ENCODE peak calls at places on chromosomes 5 and 9, in five cellular contexts. Z, S, O, C and A are unnamed samples.
A peak's percentile ranks its signal among the peaks of the same experiment; 100 is the strongest.

GRCh38 chr9:73149371-73150067 is 2.1 kb upstream of the ANXA1 start:
- DNase-seq in Z (peak; percentile 21), S (peak; percentile 51), O (no peak), C (peak; percentile 69), A (no peak)

GRCh38 chr9:79671558-79671957 is 99.8 kb downstream of the TLE4 start:
- DNase-seq in Z (no peak), C (no peak), S (no peak), O (no peak), A (no peak)

GRCh38 chr9:134497283-134497860 is 144.2 kb upstream of the COL5A1 start:
- DNase-seq in S (no peak), O (no peak), Z (no peak), C (no peak), A (no peak)

GRCh38 chr5:32202394-32202793 is 28.3 kb upstream of the GOLPH3 start:
- DNase-seq in C (no peak), S (no peak), O (no peak), Z (no peak), A (no peak)

GRCh38 chr5:173645437-173645807 is 29.0 kb upstream of the BOD1 start:
- DNase-seq in Z (no peak), C (no peak), O (peak; percentile 30), S (no peak), A (peak; percentile 23)

GRCh38 chr5:98398465-98398864 is 375.0 kb upstream of the RGMB start:
- DNase-seq in Z (no peak), C (no peak), S (no peak), O (no peak), A (no peak)

GRCh38 chr5:143347698-143348344 is 55.7 kb downstream of the NR3C1 start:
- DNase-seq in Z (no peak), S (no peak), C (no peak), O (peak; percentile 56), A (no peak)

GRCh38 chr9:33698267-33698666 is 97.1 kb upstream of the PRSS3 start:
- DNase-seq in C (no peak), Z (no peak), O (no peak), S (no peak), A (no peak)

GRCh38 chr5:32276173-32276853 is 36.4 kb downstream of the MTMR12 start:
- DNase-seq in C (no peak), O (peak; percentile 23), S (no peak), Z (no peak), A (no peak)

GRCh38 chr5:169301386-169301930 is 519 bp upstream of the SLIT3 start:
- DNase-seq in O (no peak), S (no peak), Z (no peak), C (no peak), A (no peak)
- H3K4me3 ChIP-seq in O (no peak overlapping the region), S (no peak overlapping the region), Z (no peak overlapping the region), C (no peak overlapping the region), A (peak overlapping the region; percentile 34)

DNA sequence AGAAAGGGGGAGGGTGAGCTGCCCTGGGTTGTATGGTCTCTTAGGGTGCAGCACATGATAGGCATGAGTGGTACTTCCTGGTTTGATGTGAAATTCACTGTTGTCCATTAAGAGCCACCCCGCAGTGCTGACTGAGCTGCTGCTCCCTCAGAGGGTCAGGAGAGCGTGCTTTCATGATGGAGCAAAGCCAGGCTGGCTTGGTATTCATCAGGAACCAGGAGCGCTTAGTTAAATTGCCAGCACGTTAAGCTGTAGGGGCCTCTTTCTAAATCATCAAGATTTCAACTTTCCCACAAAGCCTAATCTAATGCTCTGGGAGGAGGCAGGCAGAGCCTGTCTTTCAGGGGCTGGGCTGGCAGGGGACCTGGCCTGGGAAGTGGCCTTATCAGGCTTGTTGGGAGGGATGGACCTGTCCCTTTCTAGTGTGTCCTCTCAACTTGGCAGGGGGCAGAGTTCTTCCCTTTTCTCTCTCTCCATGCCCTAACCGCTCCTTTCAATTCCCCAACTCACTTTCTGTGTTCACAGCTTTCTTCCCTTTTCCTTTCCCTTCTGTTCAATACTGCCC is 7.9 kb downstream of the CYSTM1 start:
- DNase-seq in Z (no peak), S (peak; percentile 44), C (no peak), O (no peak), A (no peak)
- TF ChIP-seq ATF3 in Z (no peak), S (no peak), C (no peak), O (no peak), A (no peak)

DNA sequence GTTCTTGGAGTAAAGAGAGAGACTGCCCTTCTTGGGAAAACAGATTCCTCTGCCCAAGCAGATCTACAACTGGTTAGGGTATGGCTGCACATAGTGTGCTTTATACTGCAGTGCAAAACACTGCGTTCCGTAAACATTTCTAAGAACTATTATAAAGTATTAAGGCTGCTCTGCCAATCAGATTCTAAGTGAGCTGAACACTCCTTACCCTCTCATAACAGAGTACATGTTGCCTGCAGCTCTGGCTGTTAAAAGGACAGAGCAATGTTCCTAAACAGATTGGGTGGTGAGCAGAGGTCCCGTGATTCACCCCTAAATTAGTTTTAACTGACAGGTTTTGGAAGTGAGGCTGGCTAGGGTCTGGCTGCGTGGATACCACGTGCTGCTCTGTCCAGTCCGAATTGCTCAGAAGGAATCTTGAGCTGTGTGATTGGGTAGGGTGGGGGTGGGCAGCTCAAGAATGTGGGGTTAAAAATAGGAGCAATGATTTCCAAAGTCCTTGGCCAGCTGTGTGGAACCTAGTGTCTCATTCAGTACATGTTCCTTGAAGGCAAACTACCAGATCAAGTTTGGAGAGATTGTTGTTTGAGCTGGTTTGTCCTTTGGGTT is 497.5 kb upstream of the CD180 start:
- DNase-seq in Z (no peak), S (no peak), O (no peak), C (no peak), A (no peak)
- H3K4me3 ChIP-seq in Z (no peak overlapping the region), S (no peak overlapping the region), O (no peak overlapping the region), C (no peak overlapping the region), A (no peak overlapping the region)

DNA sequence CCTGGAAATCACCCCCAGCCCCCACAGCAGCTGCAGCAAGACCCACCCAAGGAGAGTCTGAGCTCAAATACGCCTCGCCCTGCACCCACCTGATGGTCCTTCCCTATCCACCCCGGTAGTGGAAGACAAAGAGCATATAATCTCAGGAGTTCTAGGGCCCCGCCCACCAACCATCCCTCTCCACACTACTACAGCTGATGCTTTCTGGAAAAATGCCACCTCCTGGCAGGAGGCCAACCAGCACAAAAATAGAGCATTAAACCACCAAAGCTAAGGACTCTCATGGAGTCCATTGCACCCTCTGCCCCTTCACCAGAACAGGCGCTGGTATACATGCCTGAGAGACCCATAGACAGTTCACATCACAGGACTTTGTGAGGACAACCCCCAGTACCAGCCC is 22.5 kb upstream of the NIPSNAP3A start:
- DNase-seq in S (no peak), Z (no peak), O (no peak), C (no peak), A (no peak)
- TF ChIP-seq ATF3 in S (no peak), Z (no peak), O (no peak), C (no peak), A (no peak)

GRCh38 chr9:4489919-4490704 is at the start of gene SLC1A1:
- DNase-seq in S (no peak), O (no peak), C (peak; percentile 43), Z (peak; percentile 55), A (peak; percentile 79)
- H3K4me3 ChIP-seq in S (no peak within 1 kb of the TSS), O (peak within 1 kb of the TSS; percentile 61), C (peak within 1 kb of the TSS; percentile 72), Z (peak within 1 kb of the TSS; percentile 99), A (peak within 1 kb of the TSS; percentile 62)

GRCh38 chr5:94524841-94525697 is 93.3 kb downstream of the KIAA0825 start:
- DNase-seq in O (peak; percentile 47), Z (peak; percentile 9), S (peak; percentile 22), C (peak; percentile 32), A (no peak)
- TF ChIP-seq ATF3 in O (no peak), Z (no peak), S (no peak), C (no peak), A (no peak)

GRCh38 chr9:37035472-37036236 is 1.6 kb upstream of the PAX5 start:
- DNase-seq in C (no peak), S (no peak), O (no peak), Z (no peak), A (no peak)
- H3K4me3 ChIP-seq in C (no peak overlapping the region), S (no peak overlapping the region), O (peak overlapping the region; percentile 34), Z (peak overlapping the region; percentile 96), A (peak overlapping the region; percentile 38)